ENCODE peak calls at places on chromosomes 4 and X, in nine cellular contexts. G is aorta, S is hepatocyte, I is upper lobe of right lung, T is neural progenitor cell, H is heart left ventricle, C is Caco-2, V is mesenchymal stem cell, R is IMR-90. P is an unnamed sample. For H3K4me1, the result is how much of the 10 kb centered on the place peaks cover.

GRCh38 chr4:159077702-159078495 is 25.0 kb upstream of the RAPGEF2 start:
- DNase-seq in V (no peak), I (no peak), R (peak), G (no peak), S (peak), H (no peak), C (no peak), T (no peak), P (no peak)

GRCh38 chrX:49838374-49838773 is 9.3 kb downstream of the PAGE4 start:
- DNase-seq in S (peak), H (no peak), V (peak), I (no peak), T (peak), C (no peak), G (no peak), R (peak), P (peak)

GRCh38 chr4:2937146-2937857 is 25.9 kb downstream of the NOP14 start:
- DNase-seq in S (peak), R (no peak), C (no peak), H (no peak), V (no peak), T (no peak), I (peak), G (no peak), P (peak)

GRCh38 chr4:51831133-51831532 is 11.8 kb upstream of the DCUN1D4 start:
- DNase-seq in S (peak), H (peak), V (peak), T (peak), G (peak), I (peak), C (peak), R (peak), P (no peak)

GRCh38 chrX:124493984-124494383 is 147.6 kb downstream of the SH2D1A start:
- DNase-seq in H (no peak), S (no peak), C (no peak), G (no peak), I (no peak), R (no peak), T (no peak), V (no peak), P (no peak)

GRCh38 chr4:108443585-108443984 is 176.8 kb upstream of the RPL34 start:
- DNase-seq in H (no peak), G (no peak), V (peak), S (no peak), T (no peak), R (no peak), C (no peak), I (no peak), P (no peak)

GRCh38 chr4:149785686-149786431 is 29.8 kb downstream of the IQCM start:
- DNase-seq in S (no peak), C (no peak), T (no peak), V (no peak), R (peak), G (no peak), I (no peak), H (no peak), P (peak)

GRCh38 chr4:99134586-99134985 is 9.5 kb downstream of the ADH4 start:
- DNase-seq in T (no peak), G (no peak), R (no peak), I (no peak), H (no peak), C (no peak), V (no peak), S (no peak), P (peak)

GRCh38 chr4:16227462-16227868 is 1.2 kb upstream of the TAPT1 start:
- DNase-seq in T (peak), I (peak), V (peak), G (peak), H (peak), R (peak), C (no peak), S (peak), P (peak)

GRCh38 chr4:125317526-125317880 is 2.7 kb downstream of the FAT4 start:
- DNase-seq in R (peak), T (peak), V (peak), H (peak), S (peak), I (no peak), G (peak), C (no peak), P (peak)

GRCh38 chr4:112651641-112652040 is 14.7 kb downstream of the LARP7 start:
- DNase-seq in G (no peak), T (no peak), H (no peak), C (no peak), S (no peak), R (no peak), I (no peak), V (no peak), P (no peak)

GRCh38 chr4:128917781-128918180 is 108.3 kb downstream of the JADE1 start:
- DNase-seq in G (no peak), I (no peak), T (no peak), R (no peak), S (no peak), H (no peak), C (no peak), V (no peak), P (no peak)

GRCh38 chr4:74157116-74157742 is 689 bp upstream of the MTHFD2L start:
- DNase-seq in C (no peak), H (no peak), S (no peak), R (peak), I (no peak), T (no peak), V (peak), G (no peak), P (peak)

GRCh38 chr4:84866295-84866694 is 100.2 kb downstream of the WDFY3 start:
- DNase-seq in V (no peak), C (no peak), S (no peak), R (no peak), I (no peak), T (no peak), G (no peak), H (no peak), P (no peak)

GRCh38 chr4:1373892-1374705 is 27.1 kb downstream of the UVSSA start:
- DNase-seq in H (no peak), C (peak), R (no peak), I (peak), S (no peak), T (no peak), V (no peak), G (peak), P (no peak)

GRCh38 chr4:31458813-31459212 is 738.6 kb downstream of the PCDH7 start:
- DNase-seq in V (no peak), S (no peak), H (no peak), G (no peak), T (no peak), R (no peak), I (no peak), C (no peak), P (peak)

GRCh38 chr4:101232074-101232776 is 115.1 kb downstream of the PPP3CA start:
- DNase-seq in C (no peak), G (peak), I (no peak), R (peak), H (no peak), S (peak), T (no peak), V (peak), P (peak)

GRCh38 chr4:105924341-105924740 is 29.1 kb downstream of the NPNT start:
- DNase-seq in S (no peak), C (no peak), V (peak), I (no peak), R (no peak), G (no peak), T (no peak), H (no peak), P (no peak)

GRCh38 chrX:140091276-140091886 is 126.1 kb upstream of the CXorf66 start:
- DNase-seq in H (no peak), S (peak), G (no peak), V (no peak), C (peak), R (no peak), I (peak), T (peak), P (no peak)

GRCh38 chr4:161419822-161420221 is 744.0 kb downstream of the FSTL5 start:
- DNase-seq in I (no peak), R (no peak), G (no peak), V (peak), C (no peak), T (peak), S (peak), H (no peak), P (no peak)

GRCh38 chrX:151711787-151712186 is 4.0 kb upstream of the FATE1 start:
- DNase-seq in I (no peak), C (no peak), S (no peak), G (no peak), V (no peak), H (peak), R (no peak), T (no peak), P (no peak)

GRCh38 chr4:173264960-173265281 is 69.2 kb downstream of the HMGB2 start:
- DNase-seq in C (no peak), V (no peak), S (no peak), G (no peak), R (no peak), I (no peak), H (no peak), T (no peak), P (no peak)

GRCh38 chr4:56468097-56468422 is 643 bp downstream of the SRP72 start:
- DNase-seq in T (peak), V (no peak), S (peak), R (peak), H (no peak), C (peak), G (no peak), I (no peak), P (peak)

GRCh38 chr4:8872402-8873291 is 1.0 kb upstream of the HMX1 start:
- DNase-seq in G (no peak), S (no peak), R (no peak), V (no peak), H (no peak), C (no peak), T (peak), I (no peak), P (no peak)

GRCh38 chr4:150209140-150209829 is 131.0 kb downstream of the DCLK2 start:
- DNase-seq in S (peak), H (peak), G (peak), I (peak), R (peak), C (peak), T (peak), V (peak), P (peak)

GRCh38 chrX:108494416-108495095 is 54.9 kb downstream of the COL4A5 start:
- DNase-seq in I (no peak), H (no peak), S (no peak), V (peak), T (no peak), G (no peak), C (no peak), R (peak), P (peak)

GRCh38 chrX:10171291-10171690 is 14.5 kb downstream of the CLCN4 start:
- DNase-seq in C (no peak), G (no peak), S (no peak), T (no peak), V (no peak), R (no peak), H (no peak), I (no peak), P (no peak)

GRCh38 chrX:33178218-33178617 is 33.1 kb downstream of the DMD start:
- DNase-seq in S (no peak), V (no peak), C (no peak), R (no peak), H (no peak), I (no peak), G (no peak), T (no peak), P (no peak)

GRCh38 chrX:135000516-135000915 is 9.7 kb downstream of the SMIM10 start:
- DNase-seq in C (no peak), G (no peak), V (peak), H (no peak), R (peak), S (no peak), I (no peak), T (no peak), P (no peak)

GRCh38 chr4:31674313-31674947 is 954.3 kb downstream of the PCDH7 start:
- DNase-seq in G (no peak), H (no peak), S (peak), I (no peak), R (peak), T (peak), C (peak), V (peak), P (no peak)

GRCh38 chrX:11190745-11191510 is 79.8 kb downstream of the HCCS start:
- DNase-seq in C (no peak), S (peak), R (no peak), V (no peak), I (no peak), T (no peak), G (no peak), H (no peak), P (no peak)

GRCh38 chr4:152974732-152975614 is 38.9 kb downstream of the FHDC1 start:
- DNase-seq in V (no peak), R (no peak), C (no peak), H (no peak), I (no peak), S (no peak), G (no peak), T (no peak), P (no peak)

GRCh38 chrX:4655743-4656142 is 942.3 kb upstream of the PRKX start:
- DNase-seq in G (no peak), T (no peak), C (no peak), S (no peak), R (no peak), V (no peak), I (no peak), H (no peak), P (no peak)

GRCh38 chrX:7132335-7133035 is 15.0 kb upstream of the STS start:
- DNase-seq in H (no peak), S (peak), C (peak), V (peak), R (peak), G (peak), T (peak), I (peak), P (peak)

GRCh38 chr4:143406523-143406922 is 69.8 kb downstream of the GAB1 start:
- DNase-seq in H (peak), C (no peak), S (peak), T (no peak), V (peak), I (no peak), R (no peak), G (peak), P (peak)

GRCh38 chrX:153897899-153898298 is 6.6 kb upstream of the AVPR2 start:
- DNase-seq in T (no peak), H (no peak), C (no peak), V (no peak), S (no peak), G (no peak), R (no peak), I (no peak), P (no peak)

GRCh38 chr4:38983756-38984647 is 48.2 kb downstream of the TMEM156 start:
- DNase-seq in H (no peak), G (no peak), V (peak), T (peak), S (no peak), C (no peak), I (no peak), R (peak), P (peak)

GRCh38 chrX:30816079-30816478 is 73.0 kb downstream of the TAB3 start:
- DNase-seq in G (no peak), V (no peak), S (no peak), I (no peak), C (no peak), T (no peak), H (no peak), R (no peak), P (no peak)

GRCh38 chr4:113534698-113535097 is 226.8 kb downstream of the CAMK2D start:
- DNase-seq in H (no peak), I (no peak), C (no peak), V (no peak), G (no peak), S (no peak), T (no peak), R (peak), P (peak)

DNA sequence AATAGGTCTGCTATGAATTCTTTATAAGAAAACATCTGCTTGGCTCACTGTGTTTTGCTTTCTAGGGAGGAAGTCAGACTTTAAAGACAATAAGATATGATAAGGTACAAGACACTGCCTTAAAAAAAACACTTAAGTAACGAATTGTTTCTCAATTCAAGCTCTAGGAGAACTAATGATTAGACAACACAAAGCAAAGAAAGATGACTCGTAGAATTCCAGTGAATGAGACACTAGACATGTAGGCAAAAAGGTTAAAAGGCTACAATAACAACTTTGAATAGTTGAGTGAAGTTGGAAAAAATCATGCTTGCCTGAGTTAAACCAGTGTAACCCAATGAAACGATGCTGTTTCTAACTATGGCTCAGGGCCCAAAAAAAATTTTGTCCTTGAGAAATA is 344.4 kb upstream of the ACTRT1 start:
- DNase-seq in I (no peak), H (no peak), R (no peak), T (no peak), V (no peak), C (no peak), S (no peak), G (no peak), P (no peak)
- H3K4me1 ChIP-seq in I (under half), H (under half), R (under half), T (under half), V (under half), C (under half), S (under half), G (under half), P (under half)

DNA sequence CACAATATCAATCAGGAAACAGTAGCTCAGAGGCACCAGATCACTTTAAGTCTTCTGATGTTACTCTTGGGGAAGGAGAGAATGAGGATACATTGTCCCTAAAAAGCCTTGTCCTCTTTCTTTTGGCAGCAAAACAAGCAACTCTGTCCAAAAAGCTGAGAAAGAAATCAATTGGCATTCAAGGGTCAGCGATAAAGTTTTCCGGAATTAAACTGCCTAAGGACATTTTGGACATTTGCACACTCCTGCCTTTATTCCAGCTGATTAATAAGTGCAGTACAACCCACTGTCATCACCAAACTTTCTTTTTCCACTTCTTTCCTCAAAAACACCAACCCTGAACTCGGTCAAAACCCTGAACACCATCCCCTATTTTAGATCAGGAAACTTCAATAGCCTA is 85.8 kb upstream of the FAM9A start:
- DNase-seq in H (no peak), C (no peak), S (no peak), T (no peak), G (no peak), R (no peak), V (no peak), I (no peak), P (no peak)
- H3K4me1 ChIP-seq in H (under half), C (under half), S (under half), T (under half), G (under half), R (under half), V (under half), I (under half), P (under half)

GRCh38 chrX:133989993-133990392 is 4.6 kb upstream of the GPC3 start:
- DNase-seq in H (no peak), I (no peak), T (peak), S (no peak), R (no peak), C (no peak), G (no peak), V (no peak), P (no peak)

GRCh38 chrX:133987188-133987587 is 1.8 kb upstream of the GPC3 start:
- DNase-seq in I (no peak), T (no peak), G (no peak), V (no peak), R (no peak), S (no peak), H (no peak), C (no peak), P (no peak)

GRCh38 chrX:133988010-133988409 is 2.6 kb upstream of the GPC3 start:
- DNase-seq in S (no peak), T (no peak), C (no peak), V (no peak), I (no peak), R (no peak), G (no peak), H (no peak), P (no peak)

GRCh38 chrX:133991814-133992213 is 6.4 kb upstream of the GPC3 start:
- DNase-seq in V (no peak), I (no peak), S (no peak), H (no peak), C (no peak), T (no peak), G (no peak), R (no peak), P (no peak)

GRCh38 chrX:133989491-133989890 is 4.1 kb upstream of the GPC3 start:
- DNase-seq in H (no peak), R (no peak), S (no peak), T (no peak), I (no peak), G (no peak), V (no peak), C (peak), P (no peak)
- H3K4me1 ChIP-seq in H (under half), R (under half), S (under half), T (under half), I (under half), G (under half), V (under half), C (under half), P (under half)

GRCh38 chr4:6926681-6927478 is 17.3 kb downstream of the TBC1D14 start:
- DNase-seq in V (peak), I (peak), H (no peak), T (no peak), R (peak), G (peak), C (no peak), S (peak), P (peak)

GRCh38 chr4:6929339-6929734 is 19.7 kb downstream of the TBC1D14 start:
- DNase-seq in R (no peak), S (no peak), I (no peak), H (no peak), G (no peak), T (no peak), C (no peak), V (no peak), P (no peak)

GRCh38 chr4:6929735-6930464 is 20.3 kb downstream of the TBC1D14 start:
- DNase-seq in S (no peak), I (no peak), V (no peak), G (peak), C (no peak), R (no peak), T (peak), H (no peak), P (no peak)

GRCh38 chr4:6926081-6926480 is 16.5 kb downstream of the TBC1D14 start:
- DNase-seq in G (peak), C (no peak), I (no peak), V (no peak), T (no peak), S (no peak), H (no peak), R (no peak), P (no peak)

DNA sequence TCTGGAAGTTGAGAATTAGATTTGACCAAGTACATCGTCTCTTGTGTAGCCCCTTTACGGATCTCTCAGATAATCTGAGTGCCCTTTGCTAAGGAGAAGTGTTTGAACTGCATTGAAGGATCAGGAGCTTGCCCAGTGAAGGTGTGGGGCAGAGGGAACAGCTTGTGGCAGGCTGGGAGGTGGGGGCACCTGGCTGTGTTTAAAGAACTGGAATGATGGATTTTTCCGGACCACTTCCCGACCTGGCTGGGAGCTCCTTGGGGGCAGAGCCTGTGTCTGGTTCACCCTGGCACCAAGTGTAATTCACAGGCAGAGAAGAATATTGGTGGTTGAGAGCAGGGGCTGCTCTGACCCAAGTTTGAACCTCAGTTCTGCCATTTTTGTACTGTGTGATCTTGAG is 18.4 kb downstream of the TBC1D14 start:
- DNase-seq in V (no peak), T (no peak), H (no peak), I (no peak), C (no peak), R (no peak), S (no peak), G (no peak), P (no peak)
- H3K4me1 ChIP-seq in V (under half), T (under half), H (under half), I (under half), C (under half), R (under half), S (under half), G (under half), P (under half)

GRCh38 chr4:186688150-186688943 is 35.3 kb downstream of the FAT1 start:
- DNase-seq in G (no peak), C (no peak), R (no peak), V (no peak), T (peak), H (no peak), S (no peak), I (no peak), P (no peak)

GRCh38 chr4:186685744-186686143 is 37.9 kb downstream of the FAT1 start:
- DNase-seq in H (no peak), C (no peak), I (no peak), G (no peak), T (no peak), R (peak), V (peak), S (peak), P (peak)

GRCh38 chr4:186691396-186691795 is 32.3 kb downstream of the FAT1 start:
- DNase-seq in G (no peak), V (no peak), R (no peak), C (no peak), T (no peak), I (no peak), S (no peak), H (no peak), P (no peak)

GRCh38 chr4:186687263-186687662 is 36.4 kb downstream of the FAT1 start:
- DNase-seq in I (no peak), H (no peak), C (no peak), T (no peak), R (no peak), S (no peak), V (no peak), G (no peak), P (no peak)

GRCh38 chr4:186689476-186689875 is 34.2 kb downstream of the FAT1 start:
- DNase-seq in H (no peak), I (peak), V (no peak), T (no peak), S (no peak), C (no peak), R (no peak), G (no peak), P (no peak)
- H3K4me1 ChIP-seq in H (half or more), I (under half), V (under half), T (half or more), S (under half), C (half or more), R (under half), G (under half), P (under half)

GRCh38 chr4:121138014-121138413 is 26.1 kb downstream of the TNIP3 start:
- DNase-seq in V (no peak), R (no peak), S (no peak), H (no peak), I (no peak), T (no peak), C (no peak), G (no peak), P (no peak)
- H3K4me1 ChIP-seq in V (under half), R (under half), S (under half), H (under half), I (under half), T (under half), C (under half), G (under half), P (under half)

P was measured in astrocyte.